ENCODE peak calls at places on chromosomes 5 and 9, in ten cellular contexts. One of them, this sample, is unnamed.

GRCh38 chr5:80989883-80990282 is 29.7 kb downstream of the RASGRF2 start:
- DNase-seq in A673: no peak
- DNase-seq in Kasumi-1: no peak
- DNase-seq in Panc1: no peak
- DNase-seq in GM20000: no peak
- DNase-seq in heart right ventricle: no peak
- DNase-seq in HCT116: no peak
- DNase-seq in body of pancreas: no peak
- DNase-seq in stimulated activated CD4-positive, alpha-beta T cell treated with anti-CD3 and anti-CD28 coated beads, Interleukin-2, amount 100 ng/mL, for 48 hours: no peak
- DNase-seq in GM12864: no peak
- DNase-seq in this sample: no peak

GRCh38 chr5:139382371-139382770 is 726 bp downstream of the SLC23A1 start:
- DNase-seq in A673: no peak
- DNase-seq in Kasumi-1: no peak
- DNase-seq in Panc1: no peak
- DNase-seq in GM20000: peak
- DNase-seq in heart right ventricle: no peak
- DNase-seq in HCT116: no peak
- DNase-seq in body of pancreas: no peak
- DNase-seq in stimulated activated CD4-positive, alpha-beta T cell treated with anti-CD3 and anti-CD28 coated beads, Interleukin-2, amount 100 ng/mL, for 48 hours: no peak
- DNase-seq in GM12864: no peak
- DNase-seq in this sample: no peak

GRCh38 chr9:132233138-132233537 is 71.3 kb downstream of the NTNG2 start:
- DNase-seq in A673: no peak
- DNase-seq in Kasumi-1: no peak
- DNase-seq in Panc1: no peak
- DNase-seq in GM20000: no peak
- DNase-seq in heart right ventricle: no peak
- DNase-seq in HCT116: no peak
- DNase-seq in body of pancreas: no peak
- DNase-seq in stimulated activated CD4-positive, alpha-beta T cell treated with anti-CD3 and anti-CD28 coated beads, Interleukin-2, amount 100 ng/mL, for 48 hours: no peak
- DNase-seq in GM12864: no peak
- DNase-seq in this sample: no peak

GRCh38 chr5:143019614-143020515 is 249.7 kb downstream of the ARHGAP26 start:
- DNase-seq in A673: peak
- DNase-seq in Kasumi-1: no peak
- DNase-seq in Panc1: no peak
- DNase-seq in GM20000: peak
- DNase-seq in heart right ventricle: no peak
- DNase-seq in HCT116: no peak
- DNase-seq in body of pancreas: no peak
- DNase-seq in stimulated activated CD4-positive, alpha-beta T cell treated with anti-CD3 and anti-CD28 coated beads, Interleukin-2, amount 100 ng/mL, for 48 hours: no peak
- DNase-seq in GM12864: peak
- DNase-seq in this sample: no peak

GRCh38 chr9:123002754-123003153 is 30.7 kb upstream of the GPR21 start:
- DNase-seq in A673: peak
- DNase-seq in Kasumi-1: peak
- DNase-seq in Panc1: no peak
- DNase-seq in GM20000: no peak
- DNase-seq in heart right ventricle: no peak
- DNase-seq in HCT116: no peak
- DNase-seq in body of pancreas: no peak
- DNase-seq in stimulated activated CD4-positive, alpha-beta T cell treated with anti-CD3 and anti-CD28 coated beads, Interleukin-2, amount 100 ng/mL, for 48 hours: no peak
- DNase-seq in GM12864: no peak
- DNase-seq in this sample: no peak

GRCh38 chr5:157108961-157109360 is at the start of gene HAVCR2:
- DNase-seq in A673: no peak
- DNase-seq in Kasumi-1: peak
- DNase-seq in Panc1: no peak
- DNase-seq in GM20000: peak
- DNase-seq in heart right ventricle: no peak
- DNase-seq in HCT116: no peak
- DNase-seq in body of pancreas: no peak
- DNase-seq in stimulated activated CD4-positive, alpha-beta T cell treated with anti-CD3 and anti-CD28 coated beads, Interleukin-2, amount 100 ng/mL, for 48 hours: peak
- DNase-seq in GM12864: peak
- DNase-seq in this sample: peak

GRCh38 chr5:50922942-50923767 is 256.7 kb downstream of the PARP8 start:
- DNase-seq in A673: no peak
- DNase-seq in Kasumi-1: no peak
- DNase-seq in Panc1: no peak
- DNase-seq in GM20000: no peak
- DNase-seq in heart right ventricle: peak
- DNase-seq in HCT116: no peak
- DNase-seq in body of pancreas: no peak
- DNase-seq in stimulated activated CD4-positive, alpha-beta T cell treated with anti-CD3 and anti-CD28 coated beads, Interleukin-2, amount 100 ng/mL, for 48 hours: no peak
- DNase-seq in GM12864: no peak
- DNase-seq in this sample: no peak

GRCh38 chr5:71483355-71483754 is 27.9 kb downstream of the BDP1 start:
- DNase-seq in A673: no peak
- DNase-seq in Kasumi-1: no peak
- DNase-seq in Panc1: peak
- DNase-seq in GM20000: no peak
- DNase-seq in heart right ventricle: no peak
- DNase-seq in HCT116: peak
- DNase-seq in body of pancreas: no peak
- DNase-seq in stimulated activated CD4-positive, alpha-beta T cell treated with anti-CD3 and anti-CD28 coated beads, Interleukin-2, amount 100 ng/mL, for 48 hours: no peak
- DNase-seq in GM12864: no peak
- DNase-seq in this sample: no peak

GRCh38 chr9:76180541-76180940 is 213.7 kb downstream of the RFK start:
- DNase-seq in A673: no peak
- DNase-seq in Kasumi-1: no peak
- DNase-seq in Panc1: no peak
- DNase-seq in GM20000: no peak
- DNase-seq in heart right ventricle: no peak
- DNase-seq in HCT116: peak
- DNase-seq in body of pancreas: no peak
- DNase-seq in stimulated activated CD4-positive, alpha-beta T cell treated with anti-CD3 and anti-CD28 coated beads, Interleukin-2, amount 100 ng/mL, for 48 hours: no peak
- DNase-seq in GM12864: no peak
- DNase-seq in this sample: no peak

GRCh38 chr5:119515192-119515591 is 62.9 kb downstream of the HSD17B4 start:
- DNase-seq in A673: no peak
- DNase-seq in Kasumi-1: no peak
- DNase-seq in Panc1: no peak
- DNase-seq in GM20000: no peak
- DNase-seq in heart right ventricle: no peak
- DNase-seq in HCT116: no peak
- DNase-seq in body of pancreas: no peak
- DNase-seq in stimulated activated CD4-positive, alpha-beta T cell treated with anti-CD3 and anti-CD28 coated beads, Interleukin-2, amount 100 ng/mL, for 48 hours: no peak
- DNase-seq in GM12864: no peak
- DNase-seq in this sample: no peak

GRCh38 chr5:109630109-109630508 is 59.6 kb upstream of the MAN2A1 start:
- DNase-seq in A673: no peak
- DNase-seq in Kasumi-1: no peak
- DNase-seq in Panc1: no peak
- DNase-seq in GM20000: no peak
- DNase-seq in heart right ventricle: no peak
- DNase-seq in HCT116: no peak
- DNase-seq in body of pancreas: no peak
- DNase-seq in stimulated activated CD4-positive, alpha-beta T cell treated with anti-CD3 and anti-CD28 coated beads, Interleukin-2, amount 100 ng/mL, for 48 hours: no peak
- DNase-seq in GM12864: no peak
- DNase-seq in this sample: no peak

This sample was measured in activated CD4-positive, alpha-beta T cell treated with anti-CD3 and anti-CD28 coated beads for 4 hours.